ENCODE peak calls at places on chromosomes 3 and 15, in six cellular contexts. I, A, K, U, D and P are unnamed samples.

GRCh38 chr3:190131329-190131728 is 10.6 kb upstream of the P3H2 start:
- DNase-seq in I (no peak), A (no peak), K (no peak), U (peak; percentile 90), D (no peak), P (no peak)

GRCh38 chr3:13055634-13056033 is 17.6 kb downstream of the IQSEC1 start:
- DNase-seq in K (no peak), I (no peak), D (no peak), A (no peak), U (no peak), P (no peak)

GRCh38 chr15:95365615-95366107 is 964.8 kb upstream of the NR2F2 start:
- DNase-seq in K (no peak), A (peak; percentile 33), U (peak; percentile 89), I (no peak), D (no peak), P (peak; percentile 8)

GRCh38 chr3:45665101-45665572 is 24.1 kb upstream of the SACM1L start:
- DNase-seq in U (peak; percentile 58), K (no peak), A (no peak), D (peak; percentile 66), I (peak; percentile 54), P (peak; percentile 69)

GRCh38 chr15:99059010-99059981 is 45.6 kb upstream of the SYNM start:
- DNase-seq in K (peak; percentile 87), D (no peak), U (peak; percentile 83), A (peak; percentile 93), I (peak; percentile 71), P (peak; percentile 69)

GRCh38 chr3:100254168-100254777 is 6.5 kb upstream of the TBC1D23 start:
- DNase-seq in U (peak; percentile 83), D (no peak), I (peak; percentile 49), A (peak; percentile 47), K (peak; percentile 71), P (peak; percentile 58)

GRCh38 chr3:10374311-10374710 is 53.4 kb upstream of the SEC13 start:
- DNase-seq in A (no peak), K (no peak), I (no peak), D (no peak), U (no peak), P (no peak)

GRCh38 chr15:57610130-57610529 is 18.4 kb downstream of the MYZAP start:
- DNase-seq in D (no peak), A (peak; percentile 85), K (peak; percentile 43), U (peak; percentile 84), I (peak; percentile 87), P (peak; percentile 95)

GRCh38 chr15:73632670-73633058 is 525 bp downstream of the NPTN start:
- DNase-seq in A (no peak), U (no peak), K (no peak), I (no peak), D (no peak), P (peak; percentile 43)

GRCh38 chr15:77083381-77084160 is 12.7 kb upstream of the TSPAN3 start:
- DNase-seq in U (peak; percentile 59), K (peak; percentile 43), D (peak; percentile 59), I (peak; percentile 88), A (peak; percentile 65), P (peak; percentile 94)

GRCh38 chr3:60909526-60909925 is 341.7 kb downstream of the FHIT start:
- DNase-seq in A (no peak), D (no peak), I (no peak), K (no peak), U (no peak), P (no peak)

GRCh38 chr3:49620728-49621127 is 53.4 kb upstream of the APEH start:
- DNase-seq in D (no peak), K (no peak), I (no peak), A (no peak), U (no peak), P (no peak)

GRCh38 chr3:16059081-16059537 is 115.4 kb upstream of the GALNT15 start:
- DNase-seq in U (peak; percentile 58), A (no peak), D (no peak), I (no peak), K (peak; percentile 45), P (no peak)

GRCh38 chr3:111333642-111334041 is 208.4 kb upstream of the CD96 start:
- DNase-seq in U (peak; percentile 42), A (no peak), I (no peak), K (no peak), D (no peak), P (no peak)

GRCh38 chr3:187946031-187946691 is 200.9 kb upstream of the BCL6 start:
- DNase-seq in U (peak; percentile 69), D (no peak), A (no peak), K (peak; percentile 63), I (no peak), P (no peak)

GRCh38 chr3:44132061-44132460 is 109.6 kb upstream of the TOPAZ1 start:
- DNase-seq in U (peak; percentile 30), D (no peak), I (no peak), K (no peak), A (no peak), P (no peak)

GRCh38 chr3:72031581-72031980 is 246.6 kb upstream of the PROK2 start:
- DNase-seq in U (peak; percentile 79), K (peak; percentile 84), A (no peak), D (no peak), I (no peak), P (peak; percentile 22)

GRCh38 chr15:44734839-44735481 is 1.4 kb upstream of the TRIM69 start:
- DNase-seq in I (no peak), D (no peak), A (no peak), U (no peak), K (no peak), P (no peak)

GRCh38 chr15:44735482-44736260 is 657 bp upstream of the TRIM69 start:
- DNase-seq in I (peak; percentile 35), A (no peak), U (peak; percentile 63), D (peak; percentile 52), K (peak; percentile 31), P (no peak)

GRCh38 chr15:44738340-44738984 is 2.1 kb downstream of the TRIM69 start:
- DNase-seq in U (peak; percentile 80), I (no peak), D (no peak), A (no peak), K (peak; percentile 65), P (no peak)

DNA sequence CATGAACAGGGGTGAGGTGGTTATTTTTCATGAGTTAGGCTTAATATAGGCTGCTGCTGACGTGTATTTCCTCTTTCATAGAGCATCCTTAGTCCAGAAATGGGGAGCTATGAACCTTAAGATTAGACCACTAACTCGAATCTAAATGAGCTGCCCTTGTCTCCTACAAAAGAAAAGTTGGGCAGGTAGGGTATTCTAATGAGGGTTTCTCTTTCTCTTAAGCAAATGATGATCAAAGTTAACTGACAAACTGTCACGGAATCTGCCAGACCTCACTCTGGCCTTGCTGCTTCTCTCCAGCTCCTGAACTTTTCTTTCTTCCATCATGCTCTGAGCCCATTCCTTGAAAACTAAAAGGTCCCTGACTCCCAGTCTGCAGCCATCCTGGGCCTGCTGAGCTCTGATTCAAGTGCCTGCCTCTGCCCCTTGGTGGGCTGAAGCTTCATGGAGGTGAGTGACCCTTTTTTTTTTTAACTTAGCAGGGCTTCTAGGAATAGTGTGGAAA is at the start of gene TRIM69:
- DNase-seq in A (no peak), U (no peak), I (no peak), K (no peak), D (no peak), P (no peak)
- H3K4me3 ChIP-seq in A (no peak within 1 kb of the TSS), U (no peak within 1 kb of the TSS), I (peak within 1 kb of the TSS; percentile 2), K (no peak within 1 kb of the TSS), D (peak within 1 kb of the TSS; percentile 30), P (no peak within 1 kb of the TSS)

GRCh38 chr3:125055913-125056705 is at the start of gene HEG1:
- DNase-seq in D (peak; percentile 74), U (peak; percentile 79), A (peak; percentile 91), I (peak; percentile 85), K (peak; percentile 91), P (peak; percentile 90)

GRCh38 chr3:125053304-125053699 is 2.5 kb downstream of the HEG1 start:
- DNase-seq in U (no peak), I (no peak), D (no peak), A (no peak), K (no peak), P (no peak)

GRCh38 chr3:125055165-125055912 is 458 bp downstream of the HEG1 start:
- DNase-seq in D (peak; percentile 28), K (no peak), A (peak; percentile 56), I (no peak), U (no peak), P (peak; percentile 64)

GRCh38 chr3:125052671-125053303 is 3.0 kb downstream of the HEG1 start:
- DNase-seq in I (no peak), A (no peak), D (no peak), K (peak; percentile 98), U (peak; percentile 99), P (no peak)

DNA sequence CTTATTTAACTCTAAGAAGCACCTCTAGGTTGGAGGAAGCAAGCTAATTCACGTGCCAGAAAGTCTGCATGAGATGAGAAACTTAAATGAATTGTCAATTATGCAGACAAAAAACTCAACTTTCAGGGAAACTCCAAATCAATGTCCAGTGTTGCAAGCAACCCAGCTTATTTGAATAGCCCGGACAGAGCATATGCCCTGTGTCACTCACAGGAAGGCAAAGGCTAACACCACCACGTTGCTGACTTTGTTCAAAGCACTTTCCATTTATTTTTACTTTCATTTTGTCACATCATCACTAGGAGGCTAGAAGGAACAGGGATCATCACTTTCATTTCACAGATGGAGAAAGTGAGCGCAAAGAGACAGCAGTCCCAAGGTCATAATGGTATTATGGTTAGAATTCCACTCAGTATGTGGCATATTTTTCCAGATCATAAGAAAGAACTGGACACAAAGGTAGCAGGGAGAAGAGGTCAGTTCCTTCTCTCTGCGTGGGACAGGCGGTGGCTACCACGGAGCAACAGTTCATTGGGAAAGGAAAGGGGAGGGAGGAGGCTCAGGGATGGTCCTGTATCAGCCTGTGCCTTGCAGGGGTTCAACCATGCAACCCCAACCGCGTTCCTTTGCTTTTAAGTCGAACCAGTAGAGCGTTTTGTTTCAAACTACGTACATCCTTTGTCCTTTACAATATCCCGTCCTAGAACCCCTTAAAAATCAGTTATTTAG is 1.2 kb downstream of the HEG1 start:
- DNase-seq in U (peak; percentile 76), K (peak; percentile 67), A (no peak), D (no peak), I (no peak), P (peak; percentile 49)
- TF ChIP-seq CTCF in U (no peak), K (peak; percentile 41), A (peak; percentile 18), D (no peak), I (no peak), P (no peak)

DNA sequence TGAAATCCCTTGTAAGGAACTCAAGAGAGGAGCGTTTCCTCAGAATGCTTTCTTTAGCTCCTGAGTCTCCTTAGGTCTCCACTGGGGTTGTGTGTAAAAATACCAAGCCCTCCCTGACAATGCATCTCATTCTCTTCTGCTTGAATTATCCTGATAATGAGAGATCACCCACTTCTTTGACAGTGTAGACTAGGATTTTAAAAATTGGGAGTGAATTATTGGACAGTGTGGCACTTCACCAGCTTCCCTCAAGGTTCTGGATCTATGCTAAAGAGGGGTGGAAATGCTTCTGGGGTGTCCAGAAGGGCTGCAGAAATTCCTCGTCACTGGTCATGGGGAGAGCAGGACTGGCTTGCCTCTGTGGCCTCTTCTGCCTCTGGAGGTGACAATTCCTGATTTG is 41.8 kb upstream of the POLG start:
- DNase-seq in U (no peak), D (no peak), I (no peak), K (no peak), A (no peak), P (no peak)
- H3K4me3 ChIP-seq in U (no peak overlapping the region), D (no peak overlapping the region), I (no peak overlapping the region), K (no peak overlapping the region), A (no peak overlapping the region), P (no peak overlapping the region)

DNA sequence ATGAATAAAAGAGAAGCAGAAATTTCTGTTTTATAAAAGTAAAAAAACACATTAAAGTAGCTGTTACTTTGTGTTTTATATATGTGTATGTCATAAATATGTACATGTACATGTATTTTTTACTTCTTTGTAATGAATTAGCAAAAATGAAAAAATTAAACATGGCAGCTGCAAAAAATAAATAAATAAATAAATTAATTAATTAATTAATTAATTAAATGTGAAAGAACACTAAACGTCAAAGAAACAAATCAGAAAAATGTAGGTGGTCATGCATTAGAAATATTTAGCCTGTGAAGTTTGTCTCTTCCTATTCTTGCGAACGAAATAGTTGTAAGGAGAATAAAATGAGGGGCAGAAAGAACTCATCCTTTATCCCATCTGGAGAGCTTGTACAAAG is 357.0 kb downstream of the ZIC4 start:
- DNase-seq in K (no peak), I (no peak), U (no peak), A (no peak), D (no peak), P (no peak)
- TF ChIP-seq CTCF in K (no peak), I (no peak), U (no peak), A (no peak), D (no peak), P (no peak)